ENCODE peak calls at places on chromosomes 7 and 10, in eight cellular contexts. U, N, Z, X, F, E, R and O are unnamed samples.

GRCh38 chr10:44984671-44985101 is 6.1 kb upstream of the DEPP1 start:
- DNase-seq in U (no peak), N (peak; percentile 74), Z (no peak), X (no peak), F (no peak), E (no peak), R (no peak), O (no peak)

GRCh38 chr10:65041307-65041706 is 1520.1 kb downstream of the REEP3 start:
- DNase-seq in U (no peak), N (no peak), Z (no peak), X (no peak), F (no peak), E (no peak), R (no peak), O (no peak)

GRCh38 chr7:90675982-90676381 is 79.9 kb downstream of the CDK14 start:
- DNase-seq in U (no peak), N (no peak), Z (no peak), X (no peak), F (no peak), E (no peak), R (no peak), O (no peak)

GRCh38 chr7:158000160-158000559 is 587.5 kb downstream of the PTPRN2 start:
- DNase-seq in U (no peak), N (no peak), Z (no peak), X (no peak), F (no peak), E (no peak), R (no peak), O (no peak)

GRCh38 chr10:15370741-15371701 is at the start of gene FAM171A1:
- DNase-seq in U (peak; percentile 56), N (peak; percentile 84), Z (no peak), X (peak; percentile 68), F (peak; percentile 29), E (no peak), R (peak; percentile 55), O (peak; percentile 58)

GRCh38 chr10:6071181-6072175 is 9.3 kb upstream of the IL2RA start:
- DNase-seq in U (no peak), N (no peak), Z (no peak), X (no peak), F (no peak), E (no peak), R (no peak), O (no peak)

GRCh38 chr7:55469271-55469681 is 103.0 kb downstream of the VOPP1 start:
- DNase-seq in U (no peak), N (no peak), Z (no peak), X (no peak), F (no peak), E (no peak), R (no peak), O (no peak)

GRCh38 chr7:101933028-101933427 is 115.6 kb downstream of the CUX1 start:
- DNase-seq in U (no peak), N (no peak), Z (no peak), X (no peak), F (no peak), E (no peak), R (no peak), O (no peak)

GRCh38 chr10:100817268-100817839 is 72.0 kb downstream of the PAX2 start:
- DNase-seq in U (no peak), N (no peak), Z (no peak), X (peak; percentile 72), F (no peak), E (no peak), R (no peak), O (no peak)

GRCh38 chr10:12505683-12506082 is 156.3 kb downstream of the CAMK1D start:
- DNase-seq in U (no peak), N (no peak), Z (no peak), X (no peak), F (no peak), E (no peak), R (no peak), O (no peak)

GRCh38 chr7:131327049-131327625 is 539 bp upstream of the MKLN1 start:
- DNase-seq in U (no peak), N (no peak), Z (peak; percentile 65), X (no peak), F (peak; percentile 79), E (peak; percentile 37), R (no peak), O (peak; percentile 81)

GRCh38 chr7:130065500-130066152 is 4.7 kb upstream of the KLHDC10 start:
- DNase-seq in U (no peak), N (no peak), Z (no peak), X (no peak), F (peak; percentile 37), E (no peak), R (no peak), O (peak; percentile 40)

GRCh38 chr10:73414230-73414981 is 548 bp upstream of the ANXA7 start:
- DNase-seq in U (no peak), N (no peak), Z (no peak), X (no peak), F (no peak), E (no peak), R (no peak), O (no peak)

GRCh38 chr7:122544463-122544862 is 154.5 kb downstream of the RNF133 start:
- DNase-seq in U (no peak), N (no peak), Z (peak; percentile 8), X (no peak), F (no peak), E (no peak), R (no peak), O (no peak)

GRCh38 chr10:94276140-94276539 is 86.6 kb downstream of the NOC3L start:
- DNase-seq in U (no peak), N (no peak), Z (no peak), X (no peak), F (no peak), E (no peak), R (no peak), O (no peak)

GRCh38 chr7:99842926-99843325 is 15.1 kb downstream of the CYP3A43 start:
- DNase-seq in U (no peak), N (no peak), Z (no peak), X (no peak), F (no peak), E (no peak), R (no peak), O (no peak)

GRCh38 chr10:42868530-42868929 is 85.9 kb downstream of the BMS1 start:
- DNase-seq in U (no peak), N (peak; percentile 48), Z (no peak), X (no peak), F (no peak), E (peak; percentile 15), R (no peak), O (no peak)

GRCh38 chr10:42865716-42866114 is 83.1 kb downstream of the BMS1 start:
- DNase-seq in U (no peak), N (peak; percentile 58), Z (no peak), X (no peak), F (no peak), E (no peak), R (no peak), O (no peak)

GRCh38 chr10:42866115-42866995 is 83.8 kb downstream of the BMS1 start:
- DNase-seq in U (peak; percentile 80), N (peak; percentile 93), Z (peak; percentile 43), X (peak; percentile 87), F (peak; percentile 64), E (peak; percentile 79), R (peak; percentile 83), O (peak; percentile 60)

GRCh38 chr10:42867571-42867970 is 85.0 kb downstream of the BMS1 start:
- DNase-seq in U (no peak), N (no peak), Z (no peak), X (no peak), F (no peak), E (no peak), R (no peak), O (no peak)

GRCh38 chr10:42864575-42864974 is 82.0 kb downstream of the BMS1 start:
- DNase-seq in U (no peak), N (peak; percentile 57), Z (no peak), X (peak; percentile 38), F (peak; percentile 9), E (no peak), R (no peak), O (no peak)
- TF ChIP-seq CTCF in U (peak; percentile 49), N (no peak), Z (no peak), X (no peak), F (peak; percentile 40), E (no peak), R (peak; percentile 38), O (peak; percentile 32)

GRCh38 chr7:71871446-71871845 is 540.7 kb downstream of the CALN1 start:
- DNase-seq in U (no peak), N (no peak), Z (no peak), X (no peak), F (no peak), E (no peak), R (no peak), O (no peak)
- TF ChIP-seq CTCF in U (peak; percentile 39), N (no peak), Z (no peak), X (peak; percentile 29), F (no peak), E (no peak), R (peak; percentile 57), O (peak; percentile 10)

GRCh38 chr7:23012186-23012585 is 1.7 kb downstream of the HYCC1 start:
- DNase-seq in U (no peak), N (no peak), Z (no peak), X (no peak), F (no peak), E (no peak), R (no peak), O (no peak)

GRCh38 chr7:23011222-23011924 is 2.6 kb downstream of the HYCC1 start:
- DNase-seq in U (no peak), N (no peak), Z (no peak), X (no peak), F (no peak), E (no peak), R (no peak), O (no peak)

GRCh38 chr7:23013715-23014649 is at the start of gene HYCC1:
- DNase-seq in U (peak; percentile 99), N (peak; percentile 99), Z (peak; percentile 99), X (peak; percentile 100), F (peak; percentile 99), E (peak; percentile 99), R (peak; percentile 98), O (peak; percentile 98)

GRCh38 chr7:23014681-23015080 is 751 bp upstream of the HYCC1 start:
- DNase-seq in U (no peak), N (no peak), Z (no peak), X (no peak), F (no peak), E (no peak), R (no peak), O (no peak)

GRCh38 chr7:23012797-23013714 is 874 bp downstream of the HYCC1 start:
- DNase-seq in U (peak; percentile 33), N (peak; percentile 86), Z (no peak), X (peak; percentile 40), F (no peak), E (no peak), R (peak; percentile 57), O (peak; percentile 7)
- TF ChIP-seq CTCF in U (peak; percentile 23), N (no peak), Z (no peak), X (no peak), F (no peak), E (no peak), R (peak; percentile 7), O (no peak)

GRCh38 chr7:12385364-12385786 is 18.3 kb downstream of the VWDE start:
- DNase-seq in U (no peak), N (no peak), Z (no peak), X (no peak), F (no peak), E (no peak), R (no peak), O (no peak)

GRCh38 chr7:12391922-12392615 is 11.6 kb downstream of the VWDE start:
- DNase-seq in U (no peak), N (no peak), Z (no peak), X (no peak), F (no peak), E (no peak), R (no peak), O (no peak)

GRCh38 chr7:12386237-12386839 is 17.3 kb downstream of the VWDE start:
- DNase-seq in U (no peak), N (no peak), Z (no peak), X (no peak), F (no peak), E (no peak), R (no peak), O (no peak)

GRCh38 chr7:12389089-12389700 is 14.5 kb downstream of the VWDE start:
- DNase-seq in U (no peak), N (no peak), Z (peak; percentile 19), X (peak; percentile 65), F (peak; percentile 61), E (peak; percentile 35), R (peak; percentile 45), O (peak; percentile 60)
- TF ChIP-seq CTCF in U (peak; percentile 74), N (peak; percentile 61), Z (no peak), X (peak; percentile 62), F (peak; percentile 73), E (peak; percentile 11), R (peak; percentile 88), O (peak; percentile 85)